ENCODE peak calls at places on chromosome 20, in eight cellular contexts. S, T, D, Q, G, O, C and B are unnamed samples.

GRCh38 chr20:3164763-3165410 is 5.2 kb upstream of the FASTKD5 start:
- DNase-seq in S (no peak), T (no peak), D (no peak), Q (no peak), G (no peak), O (no peak), C (peak), B (no peak)

GRCh38 chr20:40563296-40563950 is 125.6 kb downstream of the MAFB start:
- DNase-seq in S (peak), T (peak), D (no peak), Q (peak), G (peak), O (peak), C (peak), B (peak)

GRCh38 chr20:50886184-50886790 is 45.0 kb downstream of the ADNP start:
- DNase-seq in S (no peak), T (no peak), D (no peak), Q (no peak), G (no peak), O (no peak), C (no peak), B (no peak)

GRCh38 chr20:33524261-33524660 is 34.4 kb downstream of the CBFA2T2 start:
- DNase-seq in S (no peak), T (no peak), D (no peak), Q (no peak), G (no peak), O (no peak), C (no peak), B (no peak)

GRCh38 chr20:50467618-50468373 is 42.4 kb upstream of the PTPN1 start:
- DNase-seq in S (no peak), T (no peak), D (peak), Q (peak), G (no peak), O (peak), C (peak), B (no peak)

GRCh38 chr20:21234324-21234723 is 68.8 kb upstream of the XRN2 start:
- DNase-seq in S (no peak), T (no peak), D (no peak), Q (no peak), G (no peak), O (no peak), C (peak), B (no peak)

GRCh38 chr20:15705975-15706374 is 867.3 kb downstream of the KIF16B start:
- DNase-seq in S (no peak), T (no peak), D (no peak), Q (no peak), G (no peak), O (no peak), C (no peak), B (no peak)

GRCh38 chr20:5835870-5836269 is 85.7 kb downstream of the SHLD1 start:
- DNase-seq in S (no peak), T (no peak), D (no peak), Q (no peak), G (no peak), O (no peak), C (no peak), B (no peak)

GRCh38 chr20:63155266-63156165 is 60.4 kb downstream of the YTHDF1 start:
- DNase-seq in S (no peak), T (no peak), D (no peak), Q (no peak), G (no peak), O (no peak), C (no peak), B (no peak)

GRCh38 chr20:63102720-63103375 is 96.1 kb upstream of the BHLHE23 start:
- DNase-seq in S (peak), T (no peak), D (peak), Q (peak), G (no peak), O (no peak), C (no peak), B (no peak)

GRCh38 chr20:63499333-63499969 is 568 bp upstream of the EEF1A2 start:
- DNase-seq in S (no peak), T (no peak), D (no peak), Q (no peak), G (no peak), O (peak), C (peak), B (no peak)

GRCh38 chr20:4883051-4883450 is 118.3 kb downstream of the SLC23A2 start:
- DNase-seq in S (no peak), T (no peak), D (no peak), Q (no peak), G (no peak), O (no peak), C (no peak), B (no peak)

GRCh38 chr20:59805786-59806577 is 127.5 kb downstream of the SYCP2 start:
- DNase-seq in S (no peak), T (no peak), D (no peak), Q (peak), G (no peak), O (no peak), C (no peak), B (no peak)

GRCh38 chr20:64055893-64056638 is 6.6 kb upstream of the SOX18 start:
- DNase-seq in S (no peak), T (no peak), D (no peak), Q (peak), G (no peak), O (no peak), C (no peak), B (no peak)

GRCh38 chr20:50192364-50193168 is 1.9 kb downstream of the CEBPB start:
- DNase-seq in S (peak), T (peak), D (peak), Q (peak), G (peak), O (peak), C (peak), B (peak)